ENCODE peak calls at places on chromosomes 1 and 21, in nine cellular contexts. U is cardiac muscle cell; A is OCI-LY7; Q is mammary epithelial cell; N is K562; W is CD8-positive, alpha-beta T cell; R is osteoblast; J is psoas muscle; V is uterus. D is an unnamed sample. For H3K4me1, the result is how much of the 10 kb centered on the place peaks cover.

GRCh38 chr1:158037008-158037875 is 43.8 kb downstream of the KIRREL1 start:
- DNase-seq in V (no peak), J (no peak), R (no peak), Q (no peak), N (no peak), U (no peak), A (no peak), W (no peak), D (no peak)

GRCh38 chr1:237864338-237865244 is 26.1 kb downstream of the ZP4 start:
- DNase-seq in U (peak), N (peak), R (no peak), W (no peak), Q (peak), A (no peak), J (peak), V (no peak), D (peak)

GRCh38 chr1:182752827-182753104 is 36.8 kb upstream of the NPL start:
- DNase-seq in U (no peak), V (no peak), W (no peak), J (no peak), R (no peak), N (no peak), Q (no peak), A (no peak), D (no peak)

GRCh38 chr1:104630567-104630966 is 880.9 kb downstream of the AMY1C start:
- DNase-seq in W (no peak), R (peak), V (no peak), A (no peak), U (no peak), N (no peak), J (no peak), Q (no peak), D (no peak)

GRCh38 chr21:45051580-45052434 is 22.6 kb upstream of the ADARB1 start:
- DNase-seq in R (peak), V (no peak), Q (no peak), A (no peak), N (no peak), J (peak), W (no peak), U (no peak), D (no peak)

GRCh38 chr1:185292237-185292636 is 24.8 kb downstream of the IVNS1ABP start:
- DNase-seq in U (no peak), N (no peak), W (no peak), V (no peak), Q (no peak), R (no peak), J (no peak), A (no peak), D (no peak)

GRCh38 chr21:35922618-35923017 is 137.7 kb downstream of the SETD4 start:
- DNase-seq in V (no peak), N (no peak), Q (peak), A (no peak), J (no peak), R (no peak), U (no peak), W (no peak), D (no peak)

GRCh38 chr1:81097860-81098259 is 702.9 kb upstream of the ADGRL2 start:
- DNase-seq in A (no peak), V (no peak), U (no peak), R (no peak), N (no peak), J (no peak), Q (no peak), W (no peak), D (no peak)

GRCh38 chr1:23581219-23581618 is 21.9 kb upstream of the ID3 start:
- DNase-seq in J (peak), W (no peak), A (no peak), V (peak), R (no peak), N (no peak), Q (no peak), U (no peak), D (no peak)

GRCh38 chr1:151815716-151816327 is 10.6 kb upstream of the LINGO4 start:
- DNase-seq in A (no peak), Q (no peak), J (no peak), U (no peak), N (no peak), R (peak), V (no peak), W (no peak), D (peak)

GRCh38 chr1:54070549-54070915 is 17.1 kb downstream of the TCEANC2 start:
- DNase-seq in Q (no peak), J (no peak), W (no peak), R (no peak), N (no peak), U (no peak), A (no peak), V (no peak), D (no peak)

GRCh38 chr1:175287849-175288248 is 95.3 kb upstream of the KIAA0040 start:
- DNase-seq in N (no peak), Q (no peak), V (no peak), W (no peak), U (no peak), R (no peak), J (no peak), A (no peak), D (no peak)

GRCh38 chr1:67564193-67564592 is 120.8 kb upstream of the GADD45A start:
- DNase-seq in A (no peak), J (peak), Q (no peak), V (peak), R (peak), N (no peak), U (no peak), W (no peak), D (peak)

GRCh38 chr1:29581256-29581655 is 344.9 kb downstream of the PTPRU start:
- DNase-seq in Q (no peak), W (no peak), J (no peak), N (no peak), U (no peak), A (no peak), V (no peak), R (no peak), D (no peak)

GRCh38 chr1:38728176-38728908 is 131.2 kb downstream of the RRAGC start:
- DNase-seq in V (peak), A (no peak), J (no peak), N (no peak), Q (peak), U (no peak), R (peak), W (no peak), D (peak)

GRCh38 chr1:95096218-95096841 is 20.8 kb upstream of the TLCD4 start:
- DNase-seq in A (no peak), V (no peak), J (no peak), U (no peak), W (no peak), Q (peak), N (peak), R (no peak), D (no peak)

GRCh38 chr1:157968503-157968902 is 24.9 kb upstream of the KIRREL1 start:
- DNase-seq in A (no peak), N (no peak), Q (peak), J (peak), U (no peak), R (no peak), W (no peak), V (peak), D (peak)

DNA sequence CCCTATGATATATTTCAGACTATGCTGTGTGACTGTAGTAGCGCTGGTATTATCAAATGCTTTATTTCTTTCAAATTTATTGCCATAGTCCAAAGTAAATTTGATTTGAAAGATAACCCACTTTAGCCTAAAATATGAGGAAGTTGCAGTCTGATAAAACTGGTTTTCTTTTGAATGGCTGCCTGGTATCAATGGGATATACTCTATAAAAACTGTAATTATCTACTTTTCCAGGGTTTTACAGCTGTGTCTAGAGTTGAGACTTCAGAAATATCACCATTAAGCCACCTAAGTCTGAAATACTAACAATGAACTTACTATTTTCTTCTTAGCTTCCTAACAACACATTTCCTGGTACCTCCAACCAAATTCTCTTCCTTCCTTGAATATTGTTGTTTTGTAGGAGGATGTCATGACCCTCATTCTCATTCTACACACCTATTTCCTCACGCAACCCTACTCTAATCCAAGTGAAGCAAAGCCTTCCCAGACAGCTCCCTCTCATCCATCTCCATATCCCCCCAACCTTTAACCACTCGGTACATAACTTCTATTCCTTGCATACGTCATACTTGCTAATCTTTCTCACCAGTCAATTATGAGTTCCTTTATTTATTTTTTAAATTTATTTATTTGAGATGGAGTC is 17.0 kb downstream of the KDM5B start:
- DNase-seq in U (no peak), R (no peak), V (no peak), N (no peak), W (no peak), A (no peak), J (no peak), Q (no peak), D (no peak)
- TF ChIP-seq CTCF in U (no peak), R (no peak), V (no peak), N (no peak), W (no peak), A (no peak), J (no peak), Q (no peak), D (no peak)

GRCh38 chr1:9249263-9249533 is 14.6 kb downstream of the H6PD start:
- DNase-seq in Q (no peak), N (no peak), U (no peak), V (no peak), A (no peak), J (no peak), W (no peak), R (peak), D (no peak)

GRCh38 chr1:9246841-9247785 is 12.5 kb downstream of the H6PD start:
- DNase-seq in V (no peak), R (peak), W (no peak), Q (no peak), A (no peak), N (no peak), J (peak), U (no peak), D (no peak)

GRCh38 chr1:9248341-9249262 is 14.0 kb downstream of the H6PD start:
- DNase-seq in N (no peak), R (peak), Q (no peak), U (no peak), V (peak), J (no peak), A (no peak), W (no peak), D (no peak)

GRCh38 chr1:9246215-9246614 is 11.6 kb downstream of the H6PD start:
- DNase-seq in U (no peak), A (no peak), W (no peak), V (no peak), R (peak), J (peak), N (no peak), Q (no peak), D (no peak)

DNA sequence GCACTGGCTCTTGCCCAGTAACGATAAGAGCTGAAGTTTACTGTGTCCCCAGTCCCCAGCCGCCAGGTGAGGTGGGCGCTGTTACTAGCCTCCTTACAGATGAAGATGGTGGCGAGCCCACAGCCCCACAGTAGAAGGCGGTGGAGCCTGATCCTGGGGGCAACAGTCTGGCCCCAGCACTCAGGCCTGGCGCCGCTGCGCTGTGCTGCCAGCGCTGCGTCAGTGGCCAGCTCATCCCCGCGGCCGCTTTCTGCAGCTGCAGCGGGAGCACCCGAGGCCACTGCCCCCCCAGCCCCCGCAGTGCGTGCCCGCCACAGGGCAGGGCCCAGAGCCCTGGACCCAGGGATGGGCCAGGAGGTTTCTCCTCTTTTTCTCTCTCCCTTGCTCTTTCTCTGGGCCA is 13.3 kb downstream of the H6PD start:
- DNase-seq in R (no peak), W (no peak), N (no peak), A (no peak), Q (no peak), V (no peak), U (no peak), J (peak), D (no peak)
- H3K4me1 ChIP-seq in R (under half), W (under half), N (under half), A (under half), Q (under half), V (under half), U (under half), J (half or more), D (under half)

GRCh38 chr1:27237112-27237511 is 2.7 kb downstream of the WDTC1 start:
- DNase-seq in W (no peak), U (no peak), J (no peak), V (no peak), Q (no peak), A (no peak), N (no peak), R (no peak), D (no peak)

GRCh38 chr1:27234054-27234882 is at the start of gene WDTC1:
- DNase-seq in W (peak), A (peak), N (peak), V (peak), R (peak), U (peak), Q (peak), J (peak), D (peak)

GRCh38 chr1:27238032-27238431 is 3.6 kb downstream of the WDTC1 start:
- DNase-seq in Q (no peak), A (no peak), N (no peak), W (no peak), J (no peak), V (no peak), U (no peak), R (peak), D (no peak)

GRCh38 chr1:27235827-27236226 is 1.4 kb downstream of the WDTC1 start:
- DNase-seq in A (no peak), V (no peak), R (no peak), J (no peak), N (no peak), W (no peak), U (no peak), Q (peak), D (no peak)

GRCh38 chr1:27233677-27234053 is 767 bp upstream of the WDTC1 start:
- DNase-seq in J (no peak), N (peak), R (peak), A (no peak), Q (no peak), U (no peak), V (peak), W (no peak), D (peak)
- H3K4me3 ChIP-seq in J (peak), N (peak), R (peak), A (peak), Q (peak), U (no peak), V (peak), W (peak), D (peak)

GRCh38 chr1:228785366-228786085 is 50.2 kb downstream of the RHOU start:
- DNase-seq in U (no peak), W (no peak), Q (no peak), A (no peak), N (no peak), V (no peak), R (no peak), J (no peak), D (no peak)
- TF ChIP-seq CTCF in U (no peak), W (no peak), Q (no peak), A (no peak), N (no peak), V (no peak), R (no peak), J (no peak), D (no peak)

DNA sequence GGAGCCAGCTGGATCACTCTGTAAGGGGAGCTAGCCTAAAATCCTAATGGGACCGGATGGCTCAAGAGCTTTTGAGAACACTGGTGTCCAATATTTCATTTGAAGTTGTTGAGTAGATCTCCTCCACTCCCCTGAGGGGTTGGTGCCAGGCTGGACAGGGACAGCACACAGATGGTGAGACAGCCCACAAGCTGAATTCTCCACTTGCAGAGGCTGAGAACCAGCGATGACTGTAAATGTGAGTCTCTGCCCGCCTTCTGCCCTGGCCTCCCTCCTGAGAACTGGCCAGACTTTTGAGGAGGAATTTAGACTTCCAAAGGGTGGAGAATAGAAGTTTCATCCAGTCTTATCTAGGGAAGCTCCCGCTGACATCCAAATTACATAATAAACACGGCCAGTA is 20.5 kb upstream of the COQ8A start:
- DNase-seq in W (no peak), R (no peak), V (no peak), Q (no peak), U (no peak), A (no peak), J (no peak), N (no peak), D (no peak)
- H3K4me1 ChIP-seq in W (under half), R (under half), V (under half), Q (under half), U (under half), A (under half), J (under half), N (under half), D (under half)

DNA sequence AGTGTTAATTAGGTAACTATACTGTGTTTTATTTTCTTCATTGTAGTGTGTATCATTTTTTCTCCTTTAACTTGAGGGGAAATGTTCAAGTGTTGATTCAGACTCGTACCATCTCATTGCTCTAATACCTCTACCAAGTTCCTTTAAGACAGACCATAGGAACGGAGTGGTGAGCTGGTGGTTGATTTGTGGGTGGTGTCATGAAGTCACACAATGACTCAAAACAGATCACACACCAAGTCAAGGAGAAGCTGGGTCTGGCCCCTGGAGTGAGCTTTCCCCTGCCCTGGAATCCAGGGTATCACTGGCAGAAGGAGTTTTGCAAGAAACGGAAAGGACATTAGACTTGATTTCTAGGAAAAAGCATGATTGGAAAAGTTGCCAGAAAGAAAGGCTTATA is 79.5 kb downstream of the TBX19 start:
- DNase-seq in V (no peak), U (no peak), W (no peak), N (no peak), Q (no peak), A (no peak), J (no peak), R (peak), D (no peak)
- H3K4me3 ChIP-seq in V (no peak), U (no peak), W (no peak), N (no peak), Q (no peak), A (no peak), J (no peak), R (no peak), D (no peak)

DNA sequence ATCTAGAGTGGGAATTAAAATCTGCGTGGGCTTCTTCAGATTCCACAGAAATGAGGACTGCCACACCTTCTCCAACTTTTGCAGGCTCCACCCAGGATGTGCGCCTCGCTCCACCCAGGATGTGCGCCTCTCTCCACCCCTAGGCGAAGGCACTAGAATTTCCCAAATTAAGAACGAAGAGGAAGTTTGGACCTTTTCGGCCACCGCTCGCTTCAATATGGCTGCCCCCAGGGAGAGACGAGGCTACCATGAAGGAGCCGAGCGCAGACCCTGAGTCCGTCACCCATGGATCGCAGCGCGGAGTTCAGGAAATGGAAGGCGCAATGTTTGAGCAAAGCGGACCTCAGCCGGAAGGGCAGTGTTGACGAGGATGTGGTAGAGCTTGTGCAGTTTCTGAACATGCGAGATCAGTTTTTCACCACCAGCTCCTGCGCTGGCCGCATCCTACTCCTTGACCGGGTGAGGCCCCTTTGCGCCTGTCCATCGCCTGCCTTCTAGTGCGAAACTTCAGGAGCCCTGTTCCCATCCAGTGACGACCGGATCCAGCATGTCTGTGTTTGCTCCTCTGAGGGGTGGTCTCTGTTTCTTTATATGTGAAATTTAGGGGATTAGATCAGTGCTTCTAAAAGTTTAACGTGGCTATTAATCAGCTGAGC is at the start of the genes CRYZ and TYW3:
- DNase-seq in Q (peak), R (peak), U (peak), V (peak), N (peak), J (peak), A (peak), W (peak), D (peak)
- TF ChIP-seq CTCF in Q (no peak), R (no peak), U (no peak), V (peak), N (no peak), J (no peak), A (no peak), W (no peak), D (no peak)

GRCh38 chr1:75034376-75034775 is 99.8 kb upstream of the LHX8 start:
- DNase-seq in U (no peak), J (no peak), V (no peak), N (no peak), R (no peak), W (no peak), Q (no peak), A (no peak), D (no peak)
- H3K4me1 ChIP-seq in U (under half), J (under half), V (under half), N (under half), R (under half), W (under half), Q (under half), A (under half), D (under half)

GRCh38 chr1:18482721-18483425 is 2.1 kb downstream of the KLHDC7A start:
- DNase-seq in N (no peak), U (no peak), V (no peak), R (no peak), J (no peak), A (no peak), W (no peak), Q (no peak), D (no peak)

GRCh38 chr1:18481921-18482701 is 1.4 kb downstream of the KLHDC7A start:
- DNase-seq in W (no peak), U (no peak), Q (no peak), R (no peak), N (no peak), V (no peak), A (peak), J (no peak), D (no peak)

GRCh38 chr1:18480315-18481189 is at the start of gene KLHDC7A:
- DNase-seq in A (peak), N (no peak), Q (peak), R (no peak), J (no peak), W (no peak), V (no peak), U (peak), D (peak)

GRCh38 chr1:18481190-18481920 is 625 bp downstream of the KLHDC7A start:
- DNase-seq in Q (no peak), J (no peak), V (no peak), U (no peak), R (no peak), W (no peak), N (no peak), A (peak), D (no peak)

GRCh38 chr1:18479484-18479883 is 1.2 kb upstream of the KLHDC7A start:
- DNase-seq in J (no peak), U (no peak), A (no peak), N (no peak), Q (no peak), W (no peak), R (no peak), V (no peak), D (no peak)
- H3K4me3 ChIP-seq in J (no peak), U (no peak), A (no peak), N (no peak), Q (no peak), W (no peak), R (no peak), V (no peak), D (no peak)